ENCODE peak calls at places on chromosomes 6 and 20, in six cellular contexts. One of them, this sample, is unnamed. For H3K9me3, the result is how much of the 10 kb centered on the place peaks cover.

GRCh38 chr6:36735110-36735971 is 37.7 kb downstream of the RAB44 start:
- DNase-seq in H9: no peak
- DNase-seq in DND-41: no peak
- DNase-seq in fibroblast of lung: peak
- DNase-seq in OCI-LY7: no peak
- DNase-seq in IMR-90: peak
- DNase-seq in this sample: no peak

GRCh38 chr6:46378161-46378881 is 112.9 kb downstream of the RCAN2 start:
- DNase-seq in IMR-90: no peak
- DNase-seq in OCI-LY7: no peak
- DNase-seq in fibroblast of lung: no peak
- DNase-seq in H9: no peak
- DNase-seq in DND-41: no peak
- DNase-seq in this sample: no peak

GRCh38 chr6:37602360-37602759 is 95.3 kb downstream of the MDGA1 start:
- DNase-seq in IMR-90: peak
- DNase-seq in H9: no peak
- DNase-seq in OCI-LY7: no peak
- DNase-seq in fibroblast of lung: peak
- DNase-seq in DND-41: no peak
- DNase-seq in this sample: no peak

GRCh38 chr6:131765081-131765852 is 42.6 kb upstream of the ENPP1 start:
- DNase-seq in fibroblast of lung: peak
- DNase-seq in DND-41: no peak
- DNase-seq in H9: no peak
- DNase-seq in IMR-90: peak
- DNase-seq in OCI-LY7: no peak
- DNase-seq in this sample: peak

GRCh38 chr20:51416532-51417244 is 125.8 kb downstream of the NFATC2 start:
- DNase-seq in DND-41: no peak
- DNase-seq in H9: no peak
- DNase-seq in IMR-90: no peak
- DNase-seq in fibroblast of lung: no peak
- DNase-seq in OCI-LY7: no peak
- DNase-seq in this sample: no peak

GRCh38 chr20:48015943-48016723 is 230.9 kb upstream of the SULF2 start:
- DNase-seq in fibroblast of lung: peak
- DNase-seq in DND-41: no peak
- DNase-seq in IMR-90: peak
- DNase-seq in H9: no peak
- DNase-seq in OCI-LY7: no peak
- DNase-seq in this sample: no peak

GRCh38 chr20:45933231-45934045 is 1.0 kb upstream of the PCIF1 start:
- DNase-seq in DND-41: peak
- DNase-seq in H9: peak
- DNase-seq in fibroblast of lung: peak
- DNase-seq in OCI-LY7: peak
- DNase-seq in IMR-90: peak
- DNase-seq in this sample: peak

GRCh38 chr20:4406627-4407026 is 315.1 kb upstream of the PRND start:
- DNase-seq in IMR-90: peak
- DNase-seq in DND-41: no peak
- DNase-seq in H9: no peak
- DNase-seq in fibroblast of lung: peak
- DNase-seq in OCI-LY7: no peak
- DNase-seq in this sample: no peak

GRCh38 chr6:163667372-163668060 is 253.0 kb downstream of the QKI start:
- DNase-seq in H9: no peak
- DNase-seq in DND-41: no peak
- DNase-seq in fibroblast of lung: peak
- DNase-seq in IMR-90: peak
- DNase-seq in OCI-LY7: peak
- DNase-seq in this sample: no peak

GRCh38 chr20:58235010-58235409 is 6.6 kb upstream of the ANKRD60 start:
- DNase-seq in DND-41: peak
- DNase-seq in OCI-LY7: no peak
- DNase-seq in IMR-90: no peak
- DNase-seq in fibroblast of lung: no peak
- DNase-seq in H9: no peak
- DNase-seq in this sample: no peak

GRCh38 chr6:13531956-13532355 is 42.4 kb upstream of the SIRT5 start:
- DNase-seq in IMR-90: no peak
- DNase-seq in OCI-LY7: no peak
- DNase-seq in H9: peak
- DNase-seq in DND-41: no peak
- DNase-seq in fibroblast of lung: no peak
- DNase-seq in this sample: peak

GRCh38 chr6:163180874-163181541 is 233.5 kb upstream of the QKI start:
- DNase-seq in IMR-90: no peak
- DNase-seq in OCI-LY7: no peak
- DNase-seq in H9: peak
- DNase-seq in fibroblast of lung: peak
- DNase-seq in DND-41: no peak
- DNase-seq in this sample: peak

GRCh38 chr6:152461556-152461955 is 175.6 kb downstream of the SYNE1 start:
- DNase-seq in DND-41: no peak
- DNase-seq in fibroblast of lung: peak
- DNase-seq in OCI-LY7: no peak
- DNase-seq in H9: no peak
- DNase-seq in IMR-90: peak
- DNase-seq in this sample: no peak

GRCh38 chr6:76992553-76992952 is 470.7 kb downstream of the HTR1B start:
- DNase-seq in fibroblast of lung: no peak
- DNase-seq in H9: no peak
- DNase-seq in DND-41: no peak
- DNase-seq in IMR-90: no peak
- DNase-seq in OCI-LY7: no peak
- DNase-seq in this sample: no peak

GRCh38 chr6:116364361-116364760 is 6.4 kb upstream of the DSE start:
- DNase-seq in fibroblast of lung: peak
- DNase-seq in IMR-90: no peak
- DNase-seq in DND-41: no peak
- DNase-seq in H9: no peak
- DNase-seq in OCI-LY7: no peak
- DNase-seq in this sample: no peak

GRCh38 chr6:151288711-151289398 is 49.1 kb downstream of the AKAP12 start:
- DNase-seq in IMR-90: no peak
- DNase-seq in fibroblast of lung: no peak
- DNase-seq in H9: no peak
- DNase-seq in OCI-LY7: no peak
- DNase-seq in DND-41: no peak
- DNase-seq in this sample: no peak

GRCh38 chr20:51528263-51529026 is 14.1 kb downstream of the NFATC2 start:
- DNase-seq in OCI-LY7: no peak
- DNase-seq in IMR-90: no peak
- DNase-seq in DND-41: no peak
- DNase-seq in fibroblast of lung: no peak
- DNase-seq in H9: no peak
- DNase-seq in this sample: no peak

GRCh38 chr6:150336708-150337107 is 32.1 kb upstream of the IYD start:
- DNase-seq in OCI-LY7: no peak
- DNase-seq in fibroblast of lung: no peak
- DNase-seq in DND-41: no peak
- DNase-seq in H9: no peak
- DNase-seq in IMR-90: no peak
- DNase-seq in this sample: no peak

GRCh38 chr6:11389977-11390376 is 147.6 kb upstream of the TMEM170B start:
- DNase-seq in H9: no peak
- DNase-seq in OCI-LY7: no peak
- DNase-seq in IMR-90: no peak
- DNase-seq in fibroblast of lung: peak
- DNase-seq in DND-41: no peak
- DNase-seq in this sample: no peak

GRCh38 chr6:11391934-11392777 is 145.4 kb upstream of the TMEM170B start:
- DNase-seq in IMR-90: no peak
- DNase-seq in fibroblast of lung: no peak
- DNase-seq in OCI-LY7: no peak
- DNase-seq in H9: no peak
- DNase-seq in DND-41: no peak
- DNase-seq in this sample: no peak

GRCh38 chr6:11388983-11389944 is 148.3 kb upstream of the TMEM170B start:
- DNase-seq in fibroblast of lung: no peak
- DNase-seq in DND-41: no peak
- DNase-seq in OCI-LY7: no peak
- DNase-seq in H9: no peak
- DNase-seq in IMR-90: no peak
- DNase-seq in this sample: no peak

GRCh38 chr6:11393713-11394627 is 143.6 kb upstream of the TMEM170B start:
- DNase-seq in IMR-90: peak
- DNase-seq in fibroblast of lung: peak
- DNase-seq in H9: no peak
- DNase-seq in DND-41: no peak
- DNase-seq in OCI-LY7: no peak
- DNase-seq in this sample: peak

GRCh38 chr6:11392778-11393507 is 144.6 kb upstream of the TMEM170B start:
- DNase-seq in fibroblast of lung: no peak
- DNase-seq in DND-41: no peak
- DNase-seq in IMR-90: no peak
- DNase-seq in OCI-LY7: no peak
- DNase-seq in H9: no peak
- DNase-seq in this sample: no peak
- H2AFZ ChIP-seq in fibroblast of lung: no peak
- H2AFZ ChIP-seq in DND-41: no peak
- H2AFZ ChIP-seq in IMR-90: peak
- H2AFZ ChIP-seq in OCI-LY7: no peak
- H2AFZ ChIP-seq in H9: no peak
- H2AFZ ChIP-seq in this sample: peak

GRCh38 chr20:21133404-21133803 is 7.5 kb downstream of the KIZ start:
- DNase-seq in IMR-90: no peak
- DNase-seq in DND-41: no peak
- DNase-seq in H9: no peak
- DNase-seq in fibroblast of lung: no peak
- DNase-seq in OCI-LY7: no peak
- DNase-seq in this sample: no peak
- H3K9me3 ChIP-seq in IMR-90: under half
- H3K9me3 ChIP-seq in DND-41: under half
- H3K9me3 ChIP-seq in H9: under half
- H3K9me3 ChIP-seq in fibroblast of lung: under half
- H3K9me3 ChIP-seq in OCI-LY7: under half
- H3K9me3 ChIP-seq in this sample: under half

GRCh38 chr6:161218222-161218621 is 55.6 kb downstream of the AGPAT4 start:
- DNase-seq in IMR-90: no peak
- DNase-seq in DND-41: no peak
- DNase-seq in H9: no peak
- DNase-seq in OCI-LY7: peak
- DNase-seq in fibroblast of lung: no peak
- DNase-seq in this sample: no peak
- TF ChIP-seq CTCF in IMR-90: no peak
- TF ChIP-seq CTCF in DND-41: no peak
- TF ChIP-seq CTCF in H9: peak
- TF ChIP-seq CTCF in OCI-LY7: peak
- TF ChIP-seq CTCF in fibroblast of lung: peak
- TF ChIP-seq CTCF in this sample: no peak

GRCh38 chr6:135165031-135165430 is 16.1 kb upstream of the MYB start:
- DNase-seq in DND-41: no peak
- DNase-seq in H9: no peak
- DNase-seq in IMR-90: no peak
- DNase-seq in fibroblast of lung: no peak
- DNase-seq in OCI-LY7: no peak
- DNase-seq in this sample: no peak
- H2AFZ ChIP-seq in DND-41: peak
- H2AFZ ChIP-seq in H9: no peak
- H2AFZ ChIP-seq in IMR-90: no peak
- H2AFZ ChIP-seq in fibroblast of lung: no peak
- H2AFZ ChIP-seq in OCI-LY7: peak
- H2AFZ ChIP-seq in this sample: peak

This sample was measured in neural progenitor cell.